ENCODE peak calls at places on chromosomes 5 and 9, in eight cellular contexts. H is ovary, Q is stomach, O is tibial nerve, K is sigmoid colon, G is H1, B is K562, N is transverse colon. U is an unnamed sample.

GRCh38 chr5:40988761-40989510 is 79.6 kb downstream of the C7 start:
- DNase-seq in K (no peak), B (no peak), H (no peak), O (no peak), Q (no peak), G (no peak), N (no peak), U (no peak)

GRCh38 chr9:121876658-121877271 is 216.3 kb downstream of the TTLL11 start:
- DNase-seq in N (no peak), Q (no peak), G (no peak), B (no peak), H (no peak), O (no peak), K (no peak), U (peak; percentile 56)

GRCh38 chr9:36436909-36437308 is 36.8 kb upstream of the RNF38 start:
- DNase-seq in G (no peak), H (peak; percentile 33), N (no peak), K (no peak), B (no peak), O (no peak), Q (no peak), U (no peak)

GRCh38 chr5:92552206-92553160 is 1028.5 kb downstream of the NR2F1-AS1 start:
- DNase-seq in K (no peak), B (no peak), Q (no peak), H (no peak), N (no peak), O (no peak), G (no peak), U (no peak)

GRCh38 chr9:75265525-75265972 is 177.2 kb downstream of the OSTF1 start:
- DNase-seq in Q (peak; percentile 38), H (peak; percentile 26), O (peak; percentile 81), N (peak; percentile 54), B (peak; percentile 35), G (peak; percentile 7), K (no peak), U (no peak)

GRCh38 chr9:38694676-38695075 is 25.3 kb downstream of the FAM240B start:
- DNase-seq in Q (no peak), H (no peak), B (no peak), K (no peak), O (no peak), G (no peak), N (no peak), U (no peak)

GRCh38 chr9:6106576-6107339 is 91.3 kb upstream of the RANBP6 start:
- DNase-seq in K (no peak), Q (no peak), O (peak; percentile 5), B (peak; percentile 57), N (no peak), G (peak; percentile 7), H (no peak), U (no peak)

GRCh38 chr5:65548281-65548680 is 14.7 kb downstream of the CENPK start:
- DNase-seq in N (no peak), B (no peak), G (no peak), O (no peak), H (no peak), Q (no peak), K (no peak), U (no peak)

GRCh38 chr9:17134843-17135577 is at the start of gene CNTLN:
- DNase-seq in G (peak; percentile 84), K (peak; percentile 98), O (peak; percentile 92), B (no peak), H (peak; percentile 100), N (peak; percentile 93), Q (peak; percentile 97), U (peak; percentile 94)

GRCh38 chr5:127612441-127613141 is 36.3 kb upstream of the CTXN3 start:
- DNase-seq in O (no peak), B (no peak), H (no peak), K (no peak), Q (no peak), N (no peak), G (no peak), U (no peak)

GRCh38 chr5:130479045-130479804 is 575.0 kb downstream of the CHSY3 start:
- DNase-seq in B (no peak), K (no peak), N (no peak), G (no peak), H (no peak), O (no peak), Q (no peak), U (no peak)

GRCh38 chr9:111474385-111474784 is 9.8 kb downstream of the ECPAS start:
- DNase-seq in O (no peak), Q (no peak), K (no peak), B (no peak), G (no peak), N (no peak), H (no peak), U (no peak)

GRCh38 chr5:125446986-125447385 is 700.5 kb upstream of the ZNF608 start:
- DNase-seq in Q (no peak), H (no peak), K (no peak), G (no peak), B (no peak), N (no peak), O (no peak), U (no peak)

GRCh38 chr5:101142102-101142501 is 239.0 kb upstream of the ST8SIA4 start:
- DNase-seq in K (no peak), N (no peak), H (no peak), O (no peak), Q (no peak), B (no peak), G (no peak), U (no peak)

GRCh38 chr9:91231619-91232018 is 130.1 kb downstream of the AUH start:
- DNase-seq in O (no peak), N (no peak), G (no peak), H (no peak), Q (no peak), K (no peak), B (no peak), U (no peak)

GRCh38 chr5:145429170-145429569 is 406.0 kb downstream of the PRELID2 start:
- DNase-seq in K (no peak), G (no peak), H (no peak), N (no peak), Q (no peak), B (no peak), O (no peak), U (no peak)

GRCh38 chr9:14313951-14314423 is at the start of gene NFIB:
- DNase-seq in Q (peak; percentile 49), O (no peak), G (no peak), B (peak; percentile 62), K (peak; percentile 81), N (peak; percentile 36), H (peak; percentile 79), U (peak; percentile 78)

GRCh38 chr5:138464018-138464387 is 1.3 kb upstream of the EGR1 start:
- DNase-seq in K (peak; percentile 98), O (peak; percentile 88), Q (peak; percentile 96), B (peak; percentile 97), G (no peak), N (peak; percentile 97), H (peak; percentile 98), U (peak; percentile 95)

GRCh38 chr5:138466058-138466899 is 1.0 kb downstream of the EGR1 start:
- DNase-seq in K (no peak), H (peak; percentile 59), G (no peak), N (peak; percentile 45), Q (peak; percentile 75), O (peak; percentile 25), B (peak; percentile 47), U (no peak)

GRCh38 chr5:138466900-138467710 is 1.8 kb downstream of the EGR1 start:
- DNase-seq in N (peak; percentile 51), K (no peak), Q (peak; percentile 52), B (no peak), H (peak; percentile 53), O (peak; percentile 12), G (peak; percentile 19), U (no peak)

GRCh38 chr5:138464388-138465287 is 641 bp upstream of the EGR1 start:
- DNase-seq in B (peak; percentile 98), N (peak; percentile 98), G (peak; percentile 93), Q (peak; percentile 97), K (peak; percentile 99), H (peak; percentile 96), O (peak; percentile 98), U (peak; percentile 99)

DNA sequence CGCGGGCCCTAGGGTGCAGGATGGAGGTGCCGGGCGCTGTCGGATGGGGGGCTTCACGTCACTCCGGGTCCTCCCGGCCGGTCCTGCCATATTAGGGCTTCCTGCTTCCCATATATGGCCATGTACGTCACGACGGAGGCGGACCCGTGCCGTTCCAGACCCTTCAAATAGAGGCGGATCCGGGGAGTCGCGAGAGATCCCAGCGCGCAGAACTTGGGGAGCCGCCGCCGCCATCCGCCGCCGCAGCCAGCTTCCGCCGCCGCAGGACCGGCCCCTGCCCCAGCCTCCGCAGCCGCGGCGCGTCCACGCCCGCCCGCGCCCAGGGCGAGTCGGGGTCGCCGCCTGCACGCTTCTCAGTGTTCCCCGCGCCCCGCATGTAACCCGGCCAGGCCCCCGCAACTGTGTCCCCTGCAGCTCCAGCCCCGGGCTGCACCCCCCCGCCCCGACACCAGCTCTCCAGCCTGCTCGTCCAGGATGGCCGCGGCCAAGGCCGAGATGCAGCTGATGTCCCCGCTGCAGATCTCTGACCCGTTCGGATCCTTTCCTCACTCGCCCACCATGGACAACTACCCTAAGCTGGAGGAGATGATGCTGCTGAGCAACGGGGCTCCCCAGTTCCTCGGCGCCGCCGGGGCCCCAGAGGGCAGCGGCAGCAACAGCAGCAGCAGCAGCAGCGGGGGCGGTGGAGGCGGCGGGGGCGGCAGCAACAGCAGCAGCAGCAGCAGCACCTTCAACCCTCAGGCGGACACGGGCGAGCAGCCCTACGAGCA is at the start of gene EGR1:
- DNase-seq in N (peak; percentile 95), K (peak; percentile 98), B (peak; percentile 94), H (peak; percentile 96), G (peak; percentile 78), O (peak; percentile 96), Q (peak; percentile 95), U (peak; percentile 98)
- TF ChIP-seq CTCF in N (peak; percentile 22), K (no peak), B (no peak), H (no peak), G (no peak), O (no peak), Q (no peak), U (no peak)

GRCh38 chr5:83538788-83539535 is 67.4 kb downstream of the VCAN start:
- DNase-seq in B (no peak), O (no peak), H (no peak), Q (no peak), K (no peak), G (no peak), N (no peak), U (no peak)
- H3K36me3 ChIP-seq in B (no peaks in the 10 kb centered on the region), O (peaks cover 7% of the 10 kb centered on the region), H (no peaks in the 10 kb centered on the region), Q (no peaks in the 10 kb centered on the region), K (no peaks in the 10 kb centered on the region), G (peaks cover 33% of the 10 kb centered on the region), N (no peaks in the 10 kb centered on the region), U (no peaks in the 10 kb centered on the region)

DNA sequence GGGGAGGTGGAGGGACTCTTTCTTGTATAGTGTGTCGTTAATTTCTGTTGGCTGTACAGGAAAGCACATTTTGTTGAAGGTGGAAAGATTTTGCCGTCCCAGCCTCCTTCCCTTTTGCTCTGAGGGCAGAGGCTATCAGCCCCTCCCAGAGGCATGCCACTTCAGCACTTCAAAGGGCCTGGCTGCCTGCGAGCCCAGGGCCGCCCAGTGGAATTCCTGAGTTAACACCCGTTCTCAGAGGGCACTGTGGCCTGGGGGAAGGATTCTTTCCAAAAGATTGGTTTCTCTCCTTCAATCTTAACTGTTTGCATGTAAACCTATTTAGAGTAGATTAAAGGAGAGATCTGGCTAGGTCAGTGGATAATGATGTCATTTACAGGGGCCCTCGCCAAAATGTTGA is 238.6 kb downstream of the FANCC start:
- DNase-seq in K (peak; percentile 63), Q (peak; percentile 76), B (no peak), H (peak; percentile 9), O (no peak), N (no peak), G (no peak), U (peak; percentile 29)
- TF ChIP-seq EP300 in K (no peak), Q (no peak), B (no peak), H (no peak), O (no peak), N (no peak), G (no peak), U (no peak)

GRCh38 chr5:98769256-98770157 is 4.0 kb upstream of the RGMB start:
- DNase-seq in G (no peak), Q (peak; percentile 38), K (peak; percentile 76), N (peak; percentile 49), B (no peak), H (peak; percentile 68), O (peak; percentile 27), U (no peak)
- TF ChIP-seq CTCF in G (no peak), Q (no peak), K (no peak), N (no peak), B (no peak), H (no peak), O (peak; percentile 4), U (no peak)